ENCODE peak calls at places on chromosome 4, in eight cellular contexts. C is WERI-Rb-1, S is esophagus squamous epithelium, E is heart left ventricle, G is GM23248, Y is neural progenitor cell, N is K562, D is breast epithelium. M is an unnamed sample.

GRCh38 chr4:79049840-79050520 is 110.7 kb upstream of the PAQR3 start:
- DNase-seq in C (no peak), S (no peak), E (no peak), G (peak; percentile 49), Y (no peak), N (no peak), D (no peak), M (no peak)

GRCh38 chr4:101696276-101697010 is 94.1 kb upstream of the BANK1 start:
- DNase-seq in C (peak; percentile 17), S (no peak), E (no peak), G (no peak), Y (no peak), N (no peak), D (no peak), M (no peak)

GRCh38 chr4:10611673-10612072 is 72.9 kb downstream of the CLNK start:
- DNase-seq in C (no peak), S (no peak), E (peak; percentile 19), G (peak; percentile 88), Y (no peak), N (no peak), D (no peak), M (no peak)

GRCh38 chr4:4182835-4183568 is 43.7 kb downstream of the OTOP1 start:
- DNase-seq in C (peak; percentile 51), S (no peak), E (no peak), G (peak; percentile 27), Y (peak; percentile 80), N (peak; percentile 48), D (no peak), M (no peak)

GRCh38 chr4:42914937-42915336 is 22.4 kb downstream of the GRXCR1 start:
- DNase-seq in C (no peak), S (no peak), E (no peak), G (no peak), Y (no peak), N (no peak), D (no peak), M (no peak)

GRCh38 chr4:47667552-47667951 is 170.3 kb downstream of the CORIN start:
- DNase-seq in C (no peak), S (no peak), E (no peak), G (peak; percentile 8), Y (no peak), N (no peak), D (no peak), M (no peak)

GRCh38 chr4:175947117-175947722 is 118.4 kb upstream of the WDR17 start:
- DNase-seq in C (no peak), S (no peak), E (no peak), G (peak; percentile 47), Y (peak; percentile 6), N (peak; percentile 13), D (no peak), M (no peak)

GRCh38 chr4:134585972-134586371 is 384.4 kb upstream of the PABPC4L start:
- DNase-seq in C (no peak), S (no peak), E (no peak), G (no peak), Y (no peak), N (no peak), D (no peak), M (no peak)

GRCh38 chr4:155179216-155179615 is 29.2 kb upstream of the NPY2R start:
- DNase-seq in C (no peak), S (no peak), E (no peak), G (no peak), Y (no peak), N (no peak), D (no peak), M (no peak)

GRCh38 chr4:169024762-169025161 is 14.7 kb upstream of the CBR4 start:
- DNase-seq in C (peak; percentile 37), S (no peak), E (no peak), G (peak; percentile 66), Y (peak; percentile 49), N (no peak), D (no peak), M (no peak)

GRCh38 chr4:156312261-156312847 is 358.7 kb upstream of the CTSO start:
- DNase-seq in C (no peak), S (no peak), E (no peak), G (peak; percentile 14), Y (no peak), N (no peak), D (no peak), M (no peak)

GRCh38 chr4:54516556-54517215 is 141.1 kb upstream of the KIT start:
- DNase-seq in C (no peak), S (no peak), E (no peak), G (peak; percentile 44), Y (no peak), N (no peak), D (no peak), M (no peak)

GRCh38 chr4:48879561-48880442 is 26.8 kb downstream of the OCIAD2 start:
- DNase-seq in C (no peak), S (no peak), E (no peak), G (no peak), Y (peak; percentile 13), N (no peak), D (no peak), M (no peak)

GRCh38 chr4:173192375-173193162 is 24.0 kb downstream of the GALNT7 start:
- DNase-seq in C (no peak), S (no peak), E (no peak), G (no peak), Y (no peak), N (no peak), D (no peak), M (no peak)
- H3K27ac ChIP-seq in C (no peak overlapping the region), S (no peak overlapping the region), E (no peak overlapping the region), G (no peak overlapping the region), Y (no peak overlapping the region), N (no peak overlapping the region), D (no peak overlapping the region), M (no peak overlapping the region)

GRCh38 chr4:145912391-145912790 is 26.2 kb downstream of the ZNF827 start:
- DNase-seq in C (no peak), S (no peak), E (no peak), G (peak; percentile 32), Y (no peak), N (no peak), D (no peak), M (no peak)

GRCh38 chr4:145909773-145910172 is 28.9 kb downstream of the ZNF827 start:
- DNase-seq in C (no peak), S (no peak), E (no peak), G (peak; percentile 10), Y (no peak), N (no peak), D (peak; percentile 24), M (no peak)

GRCh38 chr4:145907363-145907762 is 31.3 kb downstream of the ZNF827 start:
- DNase-seq in C (no peak), S (no peak), E (no peak), G (no peak), Y (no peak), N (no peak), D (no peak), M (no peak)

GRCh38 chr4:145907827-145908226 is 30.8 kb downstream of the ZNF827 start:
- DNase-seq in C (no peak), S (no peak), E (no peak), G (no peak), Y (no peak), N (no peak), D (no peak), M (no peak)

GRCh38 chr4:145909331-145909730 is 29.3 kb downstream of the ZNF827 start:
- DNase-seq in C (no peak), S (no peak), E (peak; percentile 82), G (peak; percentile 67), Y (peak; percentile 72), N (peak; percentile 22), D (peak; percentile 71), M (peak; percentile 67)
- H3K27ac ChIP-seq in C (no peak overlapping the region), S (no peak overlapping the region), E (peak overlapping the region; percentile 81), G (peak overlapping the region; percentile 14), Y (no peak overlapping the region), N (no peak overlapping the region), D (peak overlapping the region; percentile 83), M (peak overlapping the region; percentile 65)

GRCh38 chr4:125020089-125021034 is 294.4 kb upstream of the FAT4 start:
- DNase-seq in C (no peak), S (no peak), E (no peak), G (no peak), Y (no peak), N (no peak), D (no peak), M (no peak)

GRCh38 chr4:125011646-125012045 is 299.1 kb upstream of the ANKRD50 start:
- DNase-seq in C (no peak), S (no peak), E (no peak), G (peak; percentile 10), Y (no peak), N (no peak), D (no peak), M (no peak)

GRCh38 chr4:125021189-125021588 is 293.6 kb upstream of the FAT4 start:
- DNase-seq in C (no peak), S (no peak), E (no peak), G (no peak), Y (no peak), N (no peak), D (no peak), M (no peak)

GRCh38 chr4:125013891-125014290 is 300.9 kb upstream of the FAT4 start:
- DNase-seq in C (no peak), S (no peak), E (no peak), G (peak; percentile 11), Y (no peak), N (no peak), D (no peak), M (no peak)

GRCh38 chr4:125016892-125017299 is 297.9 kb upstream of the FAT4 start:
- DNase-seq in C (no peak), S (no peak), E (no peak), G (no peak), Y (no peak), N (no peak), D (no peak), M (no peak)
- H3K27ac ChIP-seq in C (no peak overlapping the region), S (no peak overlapping the region), E (no peak overlapping the region), G (no peak overlapping the region), Y (no peak overlapping the region), N (no peak overlapping the region), D (no peak overlapping the region), M (no peak overlapping the region)

DNA sequence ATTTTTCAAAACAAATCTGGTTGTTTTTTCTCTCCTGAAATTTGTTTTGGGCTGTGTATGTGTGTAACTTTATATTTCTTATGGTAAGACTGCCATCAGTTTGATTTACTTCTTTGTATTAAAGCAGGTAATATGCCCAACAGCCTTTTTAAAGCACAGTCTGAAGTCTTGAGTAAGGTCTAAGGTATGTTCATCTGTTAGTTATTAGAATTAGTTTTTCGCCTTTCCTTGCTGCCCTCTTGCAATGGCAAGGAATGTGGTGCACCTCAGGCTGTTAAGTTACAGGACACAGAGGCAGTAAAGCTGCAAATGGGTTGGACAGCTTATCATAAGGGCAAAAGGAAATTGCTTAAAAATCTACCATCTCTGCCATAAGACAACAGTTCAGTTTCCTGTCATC is 71.8 kb downstream of the METTL14 start:
- DNase-seq in C (no peak), S (no peak), E (no peak), G (no peak), Y (no peak), N (no peak), D (no peak), M (no peak)
- H3K27ac ChIP-seq in C (no peak overlapping the region), S (peak overlapping the region; percentile 43), E (peak overlapping the region; percentile 73), G (peak overlapping the region; percentile 1), Y (no peak overlapping the region), N (no peak overlapping the region), D (peak overlapping the region; percentile 80), M (peak overlapping the region; percentile 5)

GRCh38 chr4:17809667-17810066 is 890 bp downstream of the DCAF16 start:
- DNase-seq in C (no peak), S (no peak), E (no peak), G (peak; percentile 10), Y (no peak), N (peak; percentile 9), D (no peak), M (no peak)
- H3K27ac ChIP-seq in C (peak overlapping the region; percentile 95), S (peak overlapping the region; percentile 96), E (peak overlapping the region; percentile 93), G (peak overlapping the region; percentile 95), Y (no peak overlapping the region), N (peak overlapping the region; percentile 96), D (peak overlapping the region; percentile 95), M (peak overlapping the region; percentile 94)

M was measured in gastrocnemius medialis.